ENCODE peak calls at places on chromosomes 16 and 17, in six cellular contexts. F, E, J, X, T and Y are unnamed samples.

GRCh38 chr16:30358990-30359870 is 4.1 kb upstream of the CD2BP2 start:
- DNase-seq in X (no peak), T (no peak), J (no peak), F (no peak), E (no peak), Y (no peak)

GRCh38 chr16:81095653-81095952 is 592 bp downstream of the GCSH start:
- DNase-seq in E (no peak), X (no peak), F (no peak), J (peak; percentile 8), T (no peak), Y (no peak)

GRCh38 chr17:41322264-41322902 is 6.9 kb upstream of the KRTAP17-1 start:
- DNase-seq in E (no peak), X (no peak), F (no peak), J (peak; percentile 56), T (no peak), Y (no peak)

GRCh38 chr16:89376812-89377445 is 113.4 kb downstream of the ANKRD11 start:
- DNase-seq in T (no peak), X (no peak), J (no peak), E (no peak), F (no peak), Y (no peak)

GRCh38 chr16:14301150-14302030 is 230.3 kb downstream of the MRTFB start:
- DNase-seq in E (peak; percentile 54), F (no peak), T (no peak), J (peak; percentile 68), X (peak; percentile 40), Y (no peak)

GRCh38 chr17:38454528-38454927 is 26.3 kb downstream of the ARHGAP23 start:
- DNase-seq in J (peak; percentile 71), E (peak; percentile 93), X (no peak), T (peak; percentile 94), F (no peak), Y (peak; percentile 29)

GRCh38 chr16:47578573-47578972 is 117.4 kb downstream of the PHKB start:
- DNase-seq in E (no peak), F (no peak), T (no peak), X (no peak), J (no peak), Y (no peak)

GRCh38 chr17:75701288-75701687 is 20.0 kb upstream of the ITGB4 start:
- DNase-seq in X (no peak), T (no peak), F (no peak), E (no peak), J (no peak), Y (no peak)

GRCh38 chr17:73452056-73452455 is 140.3 kb upstream of the CDC42EP4 start:
- DNase-seq in F (no peak), X (no peak), J (no peak), E (no peak), T (no peak), Y (no peak)

GRCh38 chr16:12323007-12323699 is 346.6 kb downstream of the SNX29 start:
- DNase-seq in E (no peak), J (no peak), F (peak; percentile 25), X (peak; percentile 1), T (no peak), Y (no peak)

GRCh38 chr16:49734330-49734729 is 121.6 kb downstream of the ZNF423 start:
- DNase-seq in X (no peak), F (no peak), E (no peak), T (no peak), J (no peak), Y (no peak)

GRCh38 chr16:72952404-72953301 is 95.3 kb downstream of the ZFHX3 start:
- DNase-seq in E (no peak), J (no peak), X (no peak), F (no peak), T (no peak), Y (no peak)

GRCh38 chr17:80029235-80029974 is 6.3 kb downstream of the TBC1D16 start:
- DNase-seq in E (peak; percentile 91), F (no peak), X (no peak), T (peak; percentile 93), J (peak; percentile 73), Y (no peak)

GRCh38 chr17:29291163-29291752 is 2.7 kb downstream of the NUFIP2 start:
- DNase-seq in X (no peak), T (no peak), J (peak; percentile 75), F (no peak), E (no peak), Y (no peak)

GRCh38 chr17:31163091-31163781 is 68.5 kb downstream of the NF1 start:
- DNase-seq in T (no peak), J (no peak), E (no peak), X (no peak), F (no peak), Y (no peak)